ENCODE peak calls at places on chromosomes 11 and 22, in nine cellular contexts. One of them, this sample, is unnamed.

GRCh38 chr22:38345782-38346181 is 28.5 kb upstream of the CSNK1E start:
- DNase-seq in nephron progenitor cell: no peak
- DNase-seq in AG09319: no peak
- DNase-seq in brain microvascular endothelial cell: no peak
- DNase-seq in CD8-positive, alpha-beta T cell: no peak
- DNase-seq in cardiac fibroblast: no peak
- DNase-seq in GM12865: no peak
- DNase-seq in endothelial cell: no peak
- DNase-seq in heart right ventricle: no peak
- DNase-seq in this sample: no peak

GRCh38 chr11:6400431-6401345 is 10.4 kb downstream of the SMPD1 start:
- DNase-seq in nephron progenitor cell: no peak
- DNase-seq in AG09319: no peak
- DNase-seq in brain microvascular endothelial cell: no peak
- DNase-seq in CD8-positive, alpha-beta T cell: no peak
- DNase-seq in cardiac fibroblast: no peak
- DNase-seq in GM12865: no peak
- DNase-seq in endothelial cell: no peak
- DNase-seq in heart right ventricle: no peak
- DNase-seq in this sample: no peak

GRCh38 chr11:102216433-102217163 is 100.7 kb upstream of the BIRC3 start:
- DNase-seq in nephron progenitor cell: no peak
- DNase-seq in AG09319: no peak
- DNase-seq in brain microvascular endothelial cell: no peak
- DNase-seq in CD8-positive, alpha-beta T cell: no peak
- DNase-seq in cardiac fibroblast: peak
- DNase-seq in GM12865: no peak
- DNase-seq in endothelial cell: no peak
- DNase-seq in heart right ventricle: no peak
- DNase-seq in this sample: no peak

GRCh38 chr11:103091024-103091423 is 936 bp downstream of the DCUN1D5 start:
- DNase-seq in nephron progenitor cell: no peak
- DNase-seq in AG09319: no peak
- DNase-seq in brain microvascular endothelial cell: no peak
- DNase-seq in CD8-positive, alpha-beta T cell: no peak
- DNase-seq in cardiac fibroblast: no peak
- DNase-seq in GM12865: peak
- DNase-seq in endothelial cell: peak
- DNase-seq in heart right ventricle: no peak
- DNase-seq in this sample: no peak

GRCh38 chr11:59666969-59667368 is 1.9 kb downstream of the PATL1 start:
- DNase-seq in nephron progenitor cell: no peak
- DNase-seq in AG09319: peak
- DNase-seq in brain microvascular endothelial cell: no peak
- DNase-seq in CD8-positive, alpha-beta T cell: no peak
- DNase-seq in cardiac fibroblast: peak
- DNase-seq in GM12865: no peak
- DNase-seq in endothelial cell: no peak
- DNase-seq in heart right ventricle: no peak
- DNase-seq in this sample: no peak

GRCh38 chr11:72679869-72680268 is 5.6 kb upstream of the PDE2A start:
- DNase-seq in nephron progenitor cell: no peak
- DNase-seq in AG09319: no peak
- DNase-seq in brain microvascular endothelial cell: no peak
- DNase-seq in CD8-positive, alpha-beta T cell: no peak
- DNase-seq in cardiac fibroblast: no peak
- DNase-seq in GM12865: no peak
- DNase-seq in endothelial cell: no peak
- DNase-seq in heart right ventricle: no peak
- DNase-seq in this sample: no peak

GRCh38 chr11:115396533-115396932 is 107.7 kb downstream of the CADM1 start:
- DNase-seq in nephron progenitor cell: no peak
- DNase-seq in AG09319: no peak
- DNase-seq in brain microvascular endothelial cell: no peak
- DNase-seq in CD8-positive, alpha-beta T cell: no peak
- DNase-seq in cardiac fibroblast: no peak
- DNase-seq in GM12865: no peak
- DNase-seq in endothelial cell: no peak
- DNase-seq in heart right ventricle: no peak
- DNase-seq in this sample: no peak

GRCh38 chr22:45318168-45318557 is 8.4 kb downstream of the FAM118A start:
- DNase-seq in nephron progenitor cell: no peak
- DNase-seq in AG09319: peak
- DNase-seq in brain microvascular endothelial cell: peak
- DNase-seq in CD8-positive, alpha-beta T cell: peak
- DNase-seq in cardiac fibroblast: peak
- DNase-seq in GM12865: peak
- DNase-seq in endothelial cell: peak
- DNase-seq in heart right ventricle: peak
- DNase-seq in this sample: peak

GRCh38 chr11:70662691-70663098 is 264.4 kb downstream of the CTTN start:
- DNase-seq in nephron progenitor cell: peak
- DNase-seq in AG09319: no peak
- DNase-seq in brain microvascular endothelial cell: no peak
- DNase-seq in CD8-positive, alpha-beta T cell: no peak
- DNase-seq in cardiac fibroblast: no peak
- DNase-seq in GM12865: no peak
- DNase-seq in endothelial cell: no peak
- DNase-seq in heart right ventricle: no peak
- DNase-seq in this sample: no peak

GRCh38 chr22:39556970-39557811 is 13.4 kb upstream of the CACNA1I start:
- DNase-seq in nephron progenitor cell: peak
- DNase-seq in AG09319: no peak
- DNase-seq in brain microvascular endothelial cell: no peak
- DNase-seq in CD8-positive, alpha-beta T cell: peak
- DNase-seq in cardiac fibroblast: peak
- DNase-seq in GM12865: no peak
- DNase-seq in endothelial cell: no peak
- DNase-seq in heart right ventricle: no peak
- DNase-seq in this sample: no peak

GRCh38 chr11:13486926-13487660 is 8.7 kb downstream of the PTH start:
- DNase-seq in nephron progenitor cell: peak
- DNase-seq in AG09319: no peak
- DNase-seq in brain microvascular endothelial cell: peak
- DNase-seq in CD8-positive, alpha-beta T cell: peak
- DNase-seq in cardiac fibroblast: peak
- DNase-seq in GM12865: peak
- DNase-seq in endothelial cell: peak
- DNase-seq in heart right ventricle: peak
- DNase-seq in this sample: no peak

GRCh38 chr22:38696606-38697005 is 4.1 kb downstream of the JOSD1 start:
- DNase-seq in nephron progenitor cell: no peak
- DNase-seq in AG09319: peak
- DNase-seq in brain microvascular endothelial cell: peak
- DNase-seq in CD8-positive, alpha-beta T cell: peak
- DNase-seq in cardiac fibroblast: peak
- DNase-seq in GM12865: no peak
- DNase-seq in endothelial cell: no peak
- DNase-seq in heart right ventricle: no peak
- DNase-seq in this sample: peak

GRCh38 chr11:13333456-13333957 is 55.9 kb downstream of the BMAL1 start:
- DNase-seq in nephron progenitor cell: no peak
- DNase-seq in AG09319: no peak
- DNase-seq in brain microvascular endothelial cell: no peak
- DNase-seq in CD8-positive, alpha-beta T cell: no peak
- DNase-seq in cardiac fibroblast: no peak
- DNase-seq in GM12865: peak
- DNase-seq in endothelial cell: no peak
- DNase-seq in heart right ventricle: no peak
- DNase-seq in this sample: no peak

GRCh38 chr11:61972112-61972795 is 4.8 kb upstream of the FTH1 start:
- DNase-seq in nephron progenitor cell: no peak
- DNase-seq in AG09319: peak
- DNase-seq in brain microvascular endothelial cell: peak
- DNase-seq in CD8-positive, alpha-beta T cell: no peak
- DNase-seq in cardiac fibroblast: no peak
- DNase-seq in GM12865: no peak
- DNase-seq in endothelial cell: no peak
- DNase-seq in heart right ventricle: no peak
- DNase-seq in this sample: no peak

GRCh38 chr22:36839356-36840073 is 21.3 kb upstream of the NCF4 start:
- DNase-seq in nephron progenitor cell: no peak
- DNase-seq in AG09319: no peak
- DNase-seq in brain microvascular endothelial cell: no peak
- DNase-seq in CD8-positive, alpha-beta T cell: no peak
- DNase-seq in cardiac fibroblast: peak
- DNase-seq in GM12865: no peak
- DNase-seq in endothelial cell: no peak
- DNase-seq in heart right ventricle: no peak
- DNase-seq in this sample: no peak

GRCh38 chr11:18063131-18063530 is 17.1 kb upstream of the TPH1 start:
- DNase-seq in nephron progenitor cell: no peak
- DNase-seq in AG09319: no peak
- DNase-seq in brain microvascular endothelial cell: no peak
- DNase-seq in CD8-positive, alpha-beta T cell: no peak
- DNase-seq in cardiac fibroblast: no peak
- DNase-seq in GM12865: no peak
- DNase-seq in endothelial cell: no peak
- DNase-seq in heart right ventricle: no peak
- DNase-seq in this sample: no peak

DNA sequence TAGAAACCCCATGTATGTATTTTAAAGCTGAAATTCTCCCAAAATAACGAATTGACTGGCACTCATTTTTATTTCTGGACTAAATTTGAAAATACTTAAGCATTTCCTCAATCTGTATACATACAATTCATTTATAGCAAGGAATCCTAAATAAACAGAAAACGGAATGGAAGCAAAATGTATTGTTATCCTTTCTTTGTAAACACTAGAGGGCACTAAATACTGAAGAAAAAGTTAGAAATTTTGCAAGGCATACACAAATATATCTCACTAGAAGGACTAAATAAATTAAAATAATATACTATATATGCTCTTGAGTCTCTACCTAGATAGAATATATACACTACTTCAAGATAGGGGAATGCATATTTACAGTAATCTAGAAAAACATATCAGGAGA is 23.1 kb upstream of the ANO5 start:
- DNase-seq in nephron progenitor cell: no peak
- DNase-seq in AG09319: no peak
- DNase-seq in brain microvascular endothelial cell: no peak
- DNase-seq in CD8-positive, alpha-beta T cell: no peak
- DNase-seq in cardiac fibroblast: peak
- DNase-seq in GM12865: no peak
- DNase-seq in endothelial cell: no peak
- DNase-seq in heart right ventricle: no peak
- DNase-seq in this sample: no peak
- TF ChIP-seq CTCF in nephron progenitor cell: peak
- TF ChIP-seq CTCF in AG09319: peak
- TF ChIP-seq CTCF in brain microvascular endothelial cell: no peak
- TF ChIP-seq CTCF in CD8-positive, alpha-beta T cell: no peak
- TF ChIP-seq CTCF in cardiac fibroblast: peak
- TF ChIP-seq CTCF in GM12865: peak
- TF ChIP-seq CTCF in endothelial cell: peak
- TF ChIP-seq CTCF in heart right ventricle: no peak
- TF ChIP-seq CTCF in this sample: peak

DNA sequence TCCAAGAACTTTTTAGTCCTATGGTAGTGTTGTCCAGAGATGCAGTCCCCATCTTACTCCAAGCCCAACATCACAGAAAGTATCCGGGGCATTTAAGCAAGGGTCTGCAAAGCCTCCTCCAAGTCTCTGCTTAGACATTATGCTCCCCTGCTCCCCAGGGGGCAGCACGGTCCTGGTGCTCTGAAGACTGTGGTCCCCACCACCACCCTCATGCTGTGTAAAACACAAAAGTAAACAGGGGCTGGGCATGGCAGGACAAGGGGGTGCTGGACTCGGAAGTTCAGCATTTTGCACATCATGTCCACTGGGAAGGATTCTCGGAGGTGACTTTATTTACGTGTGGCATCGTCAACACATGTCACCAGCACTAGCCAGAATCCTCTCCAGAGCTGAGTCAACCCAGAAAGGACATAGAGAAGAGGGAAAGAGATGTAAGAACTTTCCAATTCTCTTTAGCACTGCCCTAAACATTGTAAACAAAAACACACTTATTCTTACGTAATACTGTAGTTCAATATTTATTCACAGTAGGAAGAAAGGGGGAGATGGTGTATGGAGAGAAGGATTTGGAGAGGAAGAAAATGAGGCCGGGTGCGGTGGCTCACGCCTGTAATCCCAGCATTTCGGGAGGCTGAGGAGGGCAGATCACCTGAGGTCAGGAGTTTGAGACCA is 37.7 kb downstream of the TCIRG1 start:
- DNase-seq in nephron progenitor cell: no peak
- DNase-seq in AG09319: no peak
- DNase-seq in brain microvascular endothelial cell: no peak
- DNase-seq in CD8-positive, alpha-beta T cell: no peak
- DNase-seq in cardiac fibroblast: no peak
- DNase-seq in GM12865: peak
- DNase-seq in endothelial cell: peak
- DNase-seq in heart right ventricle: no peak
- DNase-seq in this sample: no peak
- TF ChIP-seq CTCF in nephron progenitor cell: no peak
- TF ChIP-seq CTCF in AG09319: no peak
- TF ChIP-seq CTCF in brain microvascular endothelial cell: peak
- TF ChIP-seq CTCF in CD8-positive, alpha-beta T cell: no peak
- TF ChIP-seq CTCF in cardiac fibroblast: no peak
- TF ChIP-seq CTCF in GM12865: no peak
- TF ChIP-seq CTCF in endothelial cell: no peak
- TF ChIP-seq CTCF in heart right ventricle: peak
- TF ChIP-seq CTCF in this sample: peak

DNA sequence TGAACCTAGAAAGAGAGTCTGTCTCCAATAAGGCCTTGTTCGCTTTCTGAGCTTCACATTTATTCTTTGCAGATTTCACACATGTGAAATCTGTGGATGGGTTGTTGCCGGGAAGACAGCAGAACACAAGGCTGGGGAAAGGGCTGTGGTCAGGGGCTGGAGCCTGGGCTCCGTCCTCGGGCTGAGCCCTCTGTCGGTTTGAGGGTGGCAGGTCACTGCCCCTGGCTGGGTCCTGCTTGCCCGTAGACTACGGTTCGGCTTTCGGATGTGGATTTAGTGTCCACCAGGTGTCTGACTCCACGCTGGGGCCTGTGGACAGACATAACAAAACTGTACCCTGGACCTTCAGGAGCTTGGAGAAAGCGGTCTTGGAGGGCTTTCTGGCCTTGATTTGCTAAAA is 117.0 kb upstream of the ALX4 start:
- DNase-seq in nephron progenitor cell: no peak
- DNase-seq in AG09319: no peak
- DNase-seq in brain microvascular endothelial cell: no peak
- DNase-seq in CD8-positive, alpha-beta T cell: no peak
- DNase-seq in cardiac fibroblast: no peak
- DNase-seq in GM12865: no peak
- DNase-seq in endothelial cell: no peak
- DNase-seq in heart right ventricle: no peak
- DNase-seq in this sample: no peak
- TF ChIP-seq CTCF in nephron progenitor cell: no peak
- TF ChIP-seq CTCF in AG09319: no peak
- TF ChIP-seq CTCF in brain microvascular endothelial cell: no peak
- TF ChIP-seq CTCF in CD8-positive, alpha-beta T cell: no peak
- TF ChIP-seq CTCF in cardiac fibroblast: no peak
- TF ChIP-seq CTCF in GM12865: no peak
- TF ChIP-seq CTCF in endothelial cell: no peak
- TF ChIP-seq CTCF in heart right ventricle: no peak
- TF ChIP-seq CTCF in this sample: no peak

DNA sequence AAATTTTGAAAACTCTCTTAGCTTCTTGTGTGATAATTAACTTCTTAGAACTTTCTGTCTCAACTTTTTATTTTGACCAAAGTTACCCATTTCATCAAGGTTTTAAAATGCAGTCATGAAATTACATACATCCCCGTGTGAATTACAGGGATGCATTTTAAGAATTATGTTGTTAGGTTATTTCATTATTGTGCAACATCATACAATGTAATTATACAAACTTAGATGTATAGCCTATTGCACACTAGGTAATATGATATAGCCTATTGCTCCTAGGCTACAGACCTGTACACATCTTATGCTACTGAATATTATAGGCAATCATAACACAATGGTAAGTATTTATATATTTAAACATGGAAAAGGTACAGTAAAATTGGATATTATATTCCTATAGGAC is 228.1 kb upstream of the C11orf87 start:
- DNase-seq in nephron progenitor cell: no peak
- DNase-seq in AG09319: no peak
- DNase-seq in brain microvascular endothelial cell: no peak
- DNase-seq in CD8-positive, alpha-beta T cell: no peak
- DNase-seq in cardiac fibroblast: no peak
- DNase-seq in GM12865: no peak
- DNase-seq in endothelial cell: no peak
- DNase-seq in heart right ventricle: no peak
- DNase-seq in this sample: no peak
- TF ChIP-seq CTCF in nephron progenitor cell: no peak
- TF ChIP-seq CTCF in AG09319: no peak
- TF ChIP-seq CTCF in brain microvascular endothelial cell: no peak
- TF ChIP-seq CTCF in CD8-positive, alpha-beta T cell: no peak
- TF ChIP-seq CTCF in cardiac fibroblast: no peak
- TF ChIP-seq CTCF in GM12865: no peak
- TF ChIP-seq CTCF in endothelial cell: no peak
- TF ChIP-seq CTCF in heart right ventricle: no peak
- TF ChIP-seq CTCF in this sample: no peak